ENCODE peak calls at places on chromosomes 6 and 20, in seven cellular contexts. One of them, this sample, is unnamed.

GRCh38 chr20:23129256-23129655 is 43.1 kb upstream of the CD93 start:
- DNase-seq in spleen: no peak
- DNase-seq in right atrium auricular region: no peak
- DNase-seq in left ventricle myocardium inferior: no peak
- DNase-seq in heart right ventricle: no peak
- DNase-seq in mesenchymal stem cell: no peak
- DNase-seq in heart left ventricle: no peak
- DNase-seq in this sample: no peak

GRCh38 chr6:111890981-111891380 is 17.7 kb upstream of the FYN start:
- DNase-seq in left ventricle myocardium inferior: no peak
- DNase-seq in heart right ventricle: no peak
- DNase-seq in mesenchymal stem cell: no peak
- DNase-seq in right atrium auricular region: no peak
- DNase-seq in heart left ventricle: no peak
- DNase-seq in spleen: no peak
- DNase-seq in this sample: no peak

GRCh38 chr6:15663057-15663638 is 320 bp upstream of the DTNBP1 start:
- DNase-seq in heart left ventricle: no peak
- DNase-seq in left ventricle myocardium inferior: no peak
- DNase-seq in heart right ventricle: no peak
- DNase-seq in mesenchymal stem cell: peak; percentile 74
- DNase-seq in right atrium auricular region: no peak
- DNase-seq in spleen: no peak
- DNase-seq in this sample: no peak

GRCh38 chr6:46688966-46689335 is 1.3 kb downstream of the TDRD6 start:
- DNase-seq in right atrium auricular region: no peak
- DNase-seq in spleen: no peak
- DNase-seq in left ventricle myocardium inferior: no peak
- DNase-seq in heart right ventricle: no peak
- DNase-seq in heart left ventricle: no peak
- DNase-seq in mesenchymal stem cell: no peak
- DNase-seq in this sample: no peak

GRCh38 chr6:149166324-149166723 is 151.2 kb upstream of the TAB2 start:
- DNase-seq in left ventricle myocardium inferior: no peak
- DNase-seq in heart right ventricle: no peak
- DNase-seq in right atrium auricular region: no peak
- DNase-seq in mesenchymal stem cell: no peak
- DNase-seq in spleen: no peak
- DNase-seq in heart left ventricle: no peak
- DNase-seq in this sample: no peak

GRCh38 chr6:132964868-132965382 is 150.6 kb downstream of the RPS12 start:
- DNase-seq in right atrium auricular region: no peak
- DNase-seq in mesenchymal stem cell: no peak
- DNase-seq in spleen: no peak
- DNase-seq in left ventricle myocardium inferior: no peak
- DNase-seq in heart left ventricle: no peak
- DNase-seq in heart right ventricle: no peak
- DNase-seq in this sample: no peak

GRCh38 chr20:62134735-62135231 is 8.4 kb downstream of the PSMA7 start:
- DNase-seq in spleen: no peak
- DNase-seq in left ventricle myocardium inferior: no peak
- DNase-seq in right atrium auricular region: peak; percentile 82
- DNase-seq in mesenchymal stem cell: peak; percentile 36
- DNase-seq in heart right ventricle: no peak
- DNase-seq in heart left ventricle: no peak
- DNase-seq in this sample: no peak

GRCh38 chr20:53163486-53163885 is 191.3 kb downstream of the TSHZ2 start:
- DNase-seq in right atrium auricular region: peak; percentile 61
- DNase-seq in mesenchymal stem cell: no peak
- DNase-seq in left ventricle myocardium inferior: no peak
- DNase-seq in heart right ventricle: peak; percentile 5
- DNase-seq in heart left ventricle: no peak
- DNase-seq in spleen: no peak
- DNase-seq in this sample: no peak

GRCh38 chr20:49951160-49951559 is 15.0 kb downstream of the RNF114 start:
- DNase-seq in heart right ventricle: no peak
- DNase-seq in right atrium auricular region: no peak
- DNase-seq in spleen: no peak
- DNase-seq in heart left ventricle: no peak
- DNase-seq in mesenchymal stem cell: peak; percentile 44
- DNase-seq in left ventricle myocardium inferior: no peak
- DNase-seq in this sample: no peak

GRCh38 chr6:40631760-40632159 is 44.6 kb upstream of the LRFN2 start:
- DNase-seq in mesenchymal stem cell: no peak
- DNase-seq in heart left ventricle: no peak
- DNase-seq in left ventricle myocardium inferior: no peak
- DNase-seq in heart right ventricle: no peak
- DNase-seq in right atrium auricular region: no peak
- DNase-seq in spleen: no peak
- DNase-seq in this sample: no peak

GRCh38 chr20:54668271-54669053 is 193.1 kb downstream of the DOK5 start:
- DNase-seq in right atrium auricular region: no peak
- DNase-seq in left ventricle myocardium inferior: no peak
- DNase-seq in heart right ventricle: no peak
- DNase-seq in heart left ventricle: no peak
- DNase-seq in spleen: no peak
- DNase-seq in mesenchymal stem cell: no peak
- DNase-seq in this sample: peak; percentile 23

GRCh38 chr20:6768228-6769185 is 1.0 kb downstream of the BMP2 start:
- DNase-seq in heart right ventricle: peak; percentile 29
- DNase-seq in mesenchymal stem cell: peak; percentile 61
- DNase-seq in left ventricle myocardium inferior: peak; percentile 36
- DNase-seq in heart left ventricle: peak; percentile 64
- DNase-seq in spleen: peak; percentile 78
- DNase-seq in right atrium auricular region: peak; percentile 62
- DNase-seq in this sample: no peak

GRCh38 chr20:24755411-24755922 is 193.6 kb upstream of the CST7 start:
- DNase-seq in mesenchymal stem cell: peak; percentile 44
- DNase-seq in right atrium auricular region: peak; percentile 28
- DNase-seq in heart left ventricle: no peak
- DNase-seq in left ventricle myocardium inferior: no peak
- DNase-seq in spleen: no peak
- DNase-seq in heart right ventricle: no peak
- DNase-seq in this sample: peak; percentile 70

GRCh38 chr20:24754691-24755090 is 194.4 kb upstream of the CST7 start:
- DNase-seq in right atrium auricular region: peak; percentile 50
- DNase-seq in left ventricle myocardium inferior: no peak
- DNase-seq in mesenchymal stem cell: no peak
- DNase-seq in spleen: peak; percentile 77
- DNase-seq in heart right ventricle: no peak
- DNase-seq in heart left ventricle: no peak
- DNase-seq in this sample: no peak

GRCh38 chr20:24752612-24753011 is 196.5 kb upstream of the CST7 start:
- DNase-seq in left ventricle myocardium inferior: no peak
- DNase-seq in mesenchymal stem cell: no peak
- DNase-seq in spleen: peak; percentile 41
- DNase-seq in heart right ventricle: no peak
- DNase-seq in heart left ventricle: no peak
- DNase-seq in right atrium auricular region: peak; percentile 54
- DNase-seq in this sample: no peak

GRCh38 chr20:24751551-24751950 is 197.5 kb upstream of the CST7 start:
- DNase-seq in left ventricle myocardium inferior: no peak
- DNase-seq in mesenchymal stem cell: no peak
- DNase-seq in heart right ventricle: no peak
- DNase-seq in heart left ventricle: no peak
- DNase-seq in spleen: no peak
- DNase-seq in right atrium auricular region: no peak
- DNase-seq in this sample: no peak

DNA sequence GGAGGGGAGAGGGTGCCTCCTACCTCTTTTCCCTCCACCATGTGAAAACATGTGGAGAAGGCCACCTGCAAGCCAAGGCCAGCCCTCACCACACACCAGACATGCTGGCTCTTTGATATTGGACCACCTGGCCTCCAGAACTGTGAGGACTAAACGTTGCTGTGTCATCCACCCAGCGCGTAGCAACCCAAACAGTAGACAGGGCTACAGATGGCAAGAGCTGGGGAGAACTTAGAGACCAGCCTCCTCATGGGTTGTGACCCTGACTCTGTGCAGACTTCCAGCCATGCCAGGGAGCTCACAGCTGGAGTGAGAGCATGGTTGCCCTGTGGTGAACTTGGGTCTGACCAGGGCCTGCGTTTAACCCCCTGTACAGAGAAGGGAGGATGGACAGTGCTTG is 195.9 kb upstream of the CST7 start:
- DNase-seq in mesenchymal stem cell: no peak
- DNase-seq in left ventricle myocardium inferior: no peak
- DNase-seq in spleen: no peak
- DNase-seq in heart left ventricle: no peak
- DNase-seq in heart right ventricle: no peak
- DNase-seq in right atrium auricular region: no peak
- DNase-seq in this sample: no peak
- H3K9me3 ChIP-seq in mesenchymal stem cell: no peaks in the 10 kb centered on the region
- H3K9me3 ChIP-seq in left ventricle myocardium inferior: peaks cover 7% of the 10 kb centered on the region
- H3K9me3 ChIP-seq in spleen: no peaks in the 10 kb centered on the region
- H3K9me3 ChIP-seq in heart left ventricle: no peaks in the 10 kb centered on the region
- H3K9me3 ChIP-seq in heart right ventricle: no peaks in the 10 kb centered on the region
- H3K9me3 ChIP-seq in right atrium auricular region: no peaks in the 10 kb centered on the region
- H3K9me3 ChIP-seq in this sample: no peaks in the 10 kb centered on the region

GRCh38 chr20:59671661-59672471 is 67.5 kb downstream of the PHACTR3 start:
- DNase-seq in mesenchymal stem cell: no peak
- DNase-seq in heart left ventricle: no peak
- DNase-seq in spleen: no peak
- DNase-seq in heart right ventricle: no peak
- DNase-seq in left ventricle myocardium inferior: no peak
- DNase-seq in right atrium auricular region: peak; percentile 46
- DNase-seq in this sample: no peak

GRCh38 chr20:59672576-59672975 is 68.2 kb downstream of the PHACTR3 start:
- DNase-seq in right atrium auricular region: peak; percentile 32
- DNase-seq in left ventricle myocardium inferior: no peak
- DNase-seq in heart right ventricle: no peak
- DNase-seq in heart left ventricle: no peak
- DNase-seq in spleen: no peak
- DNase-seq in mesenchymal stem cell: no peak
- DNase-seq in this sample: no peak

GRCh38 chr20:59669451-59669850 is 65.1 kb downstream of the PHACTR3 start:
- DNase-seq in heart left ventricle: no peak
- DNase-seq in spleen: no peak
- DNase-seq in right atrium auricular region: no peak
- DNase-seq in heart right ventricle: no peak
- DNase-seq in left ventricle myocardium inferior: no peak
- DNase-seq in mesenchymal stem cell: no peak
- DNase-seq in this sample: no peak

GRCh38 chr20:59668926-59669325 is 64.6 kb downstream of the PHACTR3 start:
- DNase-seq in heart right ventricle: no peak
- DNase-seq in mesenchymal stem cell: no peak
- DNase-seq in right atrium auricular region: peak; percentile 44
- DNase-seq in spleen: no peak
- DNase-seq in left ventricle myocardium inferior: no peak
- DNase-seq in heart left ventricle: no peak
- DNase-seq in this sample: no peak

DNA sequence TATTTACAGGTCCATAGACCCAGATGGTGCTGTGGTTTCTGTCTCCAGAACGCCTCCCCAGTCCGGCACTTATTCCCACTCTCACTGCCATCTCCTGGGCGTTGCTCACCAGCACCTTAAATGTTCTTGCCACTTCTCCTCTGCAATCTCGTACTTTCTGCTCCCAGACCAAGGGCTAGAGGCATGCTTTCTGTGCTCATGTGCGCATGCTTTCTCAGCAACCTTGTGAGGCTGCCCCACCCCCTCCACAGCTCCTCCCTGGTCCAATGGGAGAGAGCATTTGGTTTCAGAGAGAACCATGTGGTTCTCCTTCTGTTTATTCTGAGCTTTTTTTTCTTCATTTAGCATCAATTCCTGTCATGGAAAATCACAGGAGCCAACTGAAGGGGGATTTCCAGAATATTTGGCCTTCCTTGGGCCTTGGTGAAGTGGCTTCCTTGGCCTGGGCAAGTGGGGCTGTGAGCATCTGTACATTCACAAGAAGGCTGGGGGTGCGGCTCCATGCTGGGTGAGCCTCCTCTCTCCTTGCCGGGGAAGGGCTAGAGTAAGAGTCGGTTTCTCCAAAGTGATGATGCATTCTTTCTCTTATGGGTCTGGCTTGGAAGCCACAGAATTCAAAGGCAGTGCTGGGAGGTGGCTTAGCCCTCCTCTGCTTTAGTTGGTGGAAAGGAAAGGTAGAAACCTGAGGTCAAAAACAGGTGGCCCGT is 66.6 kb downstream of the PHACTR3 start:
- DNase-seq in right atrium auricular region: peak; percentile 54
- DNase-seq in heart left ventricle: no peak
- DNase-seq in mesenchymal stem cell: no peak
- DNase-seq in left ventricle myocardium inferior: no peak
- DNase-seq in spleen: no peak
- DNase-seq in heart right ventricle: no peak
- DNase-seq in this sample: no peak
- H3K9me3 ChIP-seq in right atrium auricular region: no peaks in the 10 kb centered on the region
- H3K9me3 ChIP-seq in heart left ventricle: no peaks in the 10 kb centered on the region
- H3K9me3 ChIP-seq in mesenchymal stem cell: no peaks in the 10 kb centered on the region
- H3K9me3 ChIP-seq in left ventricle myocardium inferior: no peaks in the 10 kb centered on the region
- H3K9me3 ChIP-seq in spleen: no peaks in the 10 kb centered on the region
- H3K9me3 ChIP-seq in heart right ventricle: no peaks in the 10 kb centered on the region
- H3K9me3 ChIP-seq in this sample: no peaks in the 10 kb centered on the region

DNA sequence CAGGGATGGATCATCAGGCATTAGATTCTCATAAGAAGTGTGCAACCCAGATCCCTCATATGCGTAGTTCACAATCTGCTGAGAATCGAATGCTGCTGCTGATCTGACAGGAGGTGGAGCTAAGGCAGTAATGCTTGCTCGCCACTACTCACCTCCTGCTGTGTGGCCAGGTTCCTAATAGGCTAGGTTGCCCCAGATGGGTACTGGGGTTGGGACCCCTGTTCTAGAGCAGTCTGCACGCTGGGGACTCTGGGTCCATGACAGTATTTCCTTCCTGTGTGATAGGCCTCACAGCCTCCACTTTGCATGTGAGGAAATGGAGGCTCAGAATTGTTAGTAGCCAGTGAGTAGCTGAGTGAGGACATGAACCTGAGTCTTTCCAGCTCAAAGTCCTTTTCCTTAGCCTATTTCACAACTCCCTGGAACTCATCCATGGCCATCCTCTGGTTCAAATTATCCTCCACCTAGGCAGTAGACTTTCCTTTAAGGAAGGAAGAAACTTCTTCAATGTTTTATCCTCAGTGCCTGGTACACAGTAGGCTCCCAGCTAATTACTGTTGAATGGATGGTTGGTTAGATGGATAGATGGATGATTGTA is 117.2 kb downstream of the SYCP2 start:
- DNase-seq in left ventricle myocardium inferior: no peak
- DNase-seq in mesenchymal stem cell: no peak
- DNase-seq in heart right ventricle: no peak
- DNase-seq in heart left ventricle: no peak
- DNase-seq in spleen: no peak
- DNase-seq in right atrium auricular region: no peak
- DNase-seq in this sample: no peak
- H3K9me3 ChIP-seq in left ventricle myocardium inferior: no peaks in the 10 kb centered on the region
- H3K9me3 ChIP-seq in mesenchymal stem cell: no peaks in the 10 kb centered on the region
- H3K9me3 ChIP-seq in heart right ventricle: no peaks in the 10 kb centered on the region
- H3K9me3 ChIP-seq in heart left ventricle: no peaks in the 10 kb centered on the region
- H3K9me3 ChIP-seq in spleen: no peaks in the 10 kb centered on the region
- H3K9me3 ChIP-seq in right atrium auricular region: no peaks in the 10 kb centered on the region
- H3K9me3 ChIP-seq in this sample: no peaks in the 10 kb centered on the region

DNA sequence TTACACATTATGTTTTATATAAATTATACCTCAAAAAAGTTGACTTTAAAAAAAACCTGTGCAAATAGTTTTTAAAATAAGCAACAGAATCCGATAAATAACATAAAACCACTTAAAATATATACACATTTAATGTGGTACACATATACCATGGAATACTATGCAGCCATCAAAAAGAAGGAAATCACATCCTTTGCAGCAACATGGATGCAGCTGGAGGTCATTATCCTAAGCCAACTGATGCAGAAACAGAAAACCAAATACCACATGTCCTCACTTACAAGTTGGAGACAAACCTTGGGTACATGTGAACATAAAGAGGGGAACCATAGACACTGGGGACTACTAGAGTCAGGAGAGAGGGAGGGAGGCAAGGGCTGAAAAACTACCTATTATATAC is 4.0 kb upstream of the DEFB121 start:
- DNase-seq in right atrium auricular region: no peak
- DNase-seq in mesenchymal stem cell: no peak
- DNase-seq in heart right ventricle: no peak
- DNase-seq in heart left ventricle: no peak
- DNase-seq in spleen: no peak
- DNase-seq in left ventricle myocardium inferior: no peak
- DNase-seq in this sample: no peak
- H3K9me3 ChIP-seq in right atrium auricular region: no peaks in the 10 kb centered on the region
- H3K9me3 ChIP-seq in mesenchymal stem cell: peaks cover 3% of the 10 kb centered on the region
- H3K9me3 ChIP-seq in heart right ventricle: peaks cover 3% of the 10 kb centered on the region
- H3K9me3 ChIP-seq in heart left ventricle: no peaks in the 10 kb centered on the region
- H3K9me3 ChIP-seq in spleen: no peaks in the 10 kb centered on the region
- H3K9me3 ChIP-seq in left ventricle myocardium inferior: peaks cover 3% of the 10 kb centered on the region
- H3K9me3 ChIP-seq in this sample: peaks cover 5% of the 10 kb centered on the region